ENCODE peak calls at places on chromosomes 2 and 18, in nine cellular contexts. J, I, S, Q, A, P, D, C and T are unnamed samples.
A peak's percentile ranks its signal among the peaks of the same experiment; 100 is the strongest.

GRCh38 chr2:217798743-217799552 is 203.8 kb downstream of the TNS1 start:
- DNase-seq in J (no peak), I (peak; percentile 24), S (peak; percentile 63), Q (no peak), A (peak; percentile 34), P (no peak), D (no peak), C (peak; percentile 34), T (peak; percentile 81)

GRCh38 chr2:196592912-196593881 is 46.3 kb upstream of the CCDC150 start:
- DNase-seq in J (peak; percentile 76), I (peak; percentile 18), S (no peak), Q (peak; percentile 59), A (no peak), P (no peak), D (peak; percentile 57), C (peak; percentile 35), T (peak; percentile 51)

GRCh38 chr2:64324746-64325410 is 129.1 kb upstream of the LGALSL start:
- DNase-seq in J (no peak), I (no peak), S (no peak), Q (no peak), A (no peak), P (no peak), D (no peak), C (no peak), T (no peak)

GRCh38 chr2:218631837-218632236 is 24.1 kb downstream of the PLCD4 start:
- DNase-seq in J (no peak), I (no peak), S (no peak), Q (no peak), A (no peak), P (no peak), D (peak; percentile 47), C (peak; percentile 18), T (no peak)

GRCh38 chr2:95079455-95079776 is 42.2 kb downstream of the MRPS5 start:
- DNase-seq in J (peak; percentile 66), I (no peak), S (no peak), Q (no peak), A (no peak), P (no peak), D (no peak), C (no peak), T (no peak)

GRCh38 chr18:31199190-31199769 is 36.6 kb upstream of the DSC1 start:
- DNase-seq in J (no peak), I (peak; percentile 32), S (no peak), Q (no peak), A (no peak), P (no peak), D (no peak), C (no peak), T (no peak)

GRCh38 chr2:42098571-42099430 is 51.0 kb downstream of the PKDCC start:
- DNase-seq in J (no peak), I (no peak), S (peak; percentile 79), Q (peak; percentile 44), A (peak; percentile 35), P (no peak), D (no peak), C (peak; percentile 44), T (peak; percentile 73)

GRCh38 chr18:62324917-62325805 is at the start of gene TNFRSF11A:
- DNase-seq in J (peak; percentile 81), I (peak; percentile 80), S (no peak), Q (peak; percentile 63), A (no peak), P (no peak), D (no peak), C (no peak), T (no peak)

GRCh38 chr2:127174977-127175376 is 45.1 kb downstream of the CYP27C1 start:
- DNase-seq in J (no peak), I (peak; percentile 40), S (no peak), Q (no peak), A (no peak), P (no peak), D (peak; percentile 31), C (no peak), T (no peak)

GRCh38 chr2:145854039-145854755 is 1334.3 kb upstream of the ZEB2 start:
- DNase-seq in J (no peak), I (no peak), S (no peak), Q (no peak), A (no peak), P (no peak), D (no peak), C (no peak), T (no peak)

GRCh38 chr2:127643698-127644660 is 2.0 kb upstream of the GPR17 start:
- DNase-seq in J (no peak), I (no peak), S (no peak), Q (no peak), A (no peak), P (no peak), D (no peak), C (no peak), T (no peak)

DNA sequence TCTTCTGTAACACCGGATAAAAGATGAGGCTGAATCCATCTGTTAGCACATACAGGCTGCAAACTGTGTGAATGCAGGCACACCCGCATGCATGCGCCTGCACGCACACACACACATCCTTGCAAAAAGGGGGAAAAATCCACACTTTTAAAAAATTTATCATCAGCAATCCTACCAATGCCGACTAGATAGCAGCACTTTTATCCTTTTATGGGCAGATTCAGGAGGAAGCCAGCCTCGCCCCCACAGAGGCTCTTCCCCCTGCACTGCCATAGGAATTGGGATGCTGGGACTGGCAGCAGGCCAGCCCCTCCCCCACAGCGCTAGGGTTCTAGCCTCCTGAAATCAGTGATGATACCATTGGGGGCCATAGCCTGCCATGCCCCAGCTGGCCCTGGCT is 25.6 kb downstream of the CYRIA start:
- DNase-seq in J (no peak), I (no peak), S (no peak), Q (no peak), A (no peak), P (no peak), D (no peak), C (no peak), T (no peak)
- H3K4me1 ChIP-seq in J (peaks cover 10% of the 10 kb centered on the region), I (no peaks in the 10 kb centered on the region), S (peaks cover 38% of the 10 kb centered on the region), Q (no peaks in the 10 kb centered on the region), A (peaks cover 37% of the 10 kb centered on the region), P (peaks cover 4% of the 10 kb centered on the region), D (peaks cover 10% of the 10 kb centered on the region), C (peaks cover 4% of the 10 kb centered on the region), T (no peaks in the 10 kb centered on the region)

GRCh38 chr18:3590096-3590655 is 140.2 kb downstream of the TGIF1 start:
- DNase-seq in J (no peak), I (no peak), S (no peak), Q (no peak), A (no peak), P (no peak), D (no peak), C (no peak), T (no peak)
- H3K4me1 ChIP-seq in J (peaks cover 47% of the 10 kb centered on the region), I (peaks cover 9% of the 10 kb centered on the region), S (peaks cover 24% of the 10 kb centered on the region), Q (no peaks in the 10 kb centered on the region), A (peaks cover 83% of the 10 kb centered on the region), P (peaks cover 3% of the 10 kb centered on the region), D (peaks cover 14% of the 10 kb centered on the region), C (peaks cover 6% of the 10 kb centered on the region), T (no peaks in the 10 kb centered on the region)

DNA sequence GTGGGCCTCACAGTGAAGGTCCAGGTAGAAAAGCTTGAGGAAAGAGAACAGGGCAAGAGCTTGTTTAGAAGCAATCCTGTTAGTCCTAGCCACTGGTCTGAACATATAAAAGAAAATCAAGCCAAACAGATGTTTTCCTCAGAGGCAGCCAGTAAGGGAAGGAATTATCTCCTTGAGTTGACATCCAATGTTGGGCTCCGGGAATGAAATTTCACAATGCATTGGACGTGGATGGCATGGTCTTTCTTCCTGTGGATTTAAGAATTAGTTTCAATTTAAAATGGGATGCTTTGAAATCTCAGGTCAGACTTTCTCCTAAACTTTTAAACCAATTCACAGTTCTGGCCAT is 92.1 kb downstream of the ACKR3 start:
- DNase-seq in J (no peak), I (no peak), S (peak; percentile 67), Q (no peak), A (no peak), P (no peak), D (no peak), C (no peak), T (no peak)
- H3K4me1 ChIP-seq in J (peaks cover 13% of the 10 kb centered on the region), I (no peaks in the 10 kb centered on the region), S (peaks cover 36% of the 10 kb centered on the region), Q (no peaks in the 10 kb centered on the region), A (no peaks in the 10 kb centered on the region), P (no peaks in the 10 kb centered on the region), D (peaks cover 10% of the 10 kb centered on the region), C (peaks cover 9% of the 10 kb centered on the region), T (no peaks in the 10 kb centered on the region)

GRCh38 chr2:120860579-120860922 is 124.9 kb downstream of the GLI2 start:
- DNase-seq in J (no peak), I (no peak), S (no peak), Q (no peak), A (no peak), P (no peak), D (no peak), C (no peak), T (peak; percentile 20)
- H3K4me1 ChIP-seq in J (peaks cover 44% of the 10 kb centered on the region), I (no peaks in the 10 kb centered on the region), S (peaks cover 15% of the 10 kb centered on the region), Q (no peaks in the 10 kb centered on the region), A (no peaks in the 10 kb centered on the region), P (no peaks in the 10 kb centered on the region), D (peaks cover 43% of the 10 kb centered on the region), C (no peaks in the 10 kb centered on the region), T (no peaks in the 10 kb centered on the region)